ENCODE peak calls at places on chromosomes 2 and 18, in ten cellular contexts. P, W, B, E, T, G, U, X, Q and O are unnamed samples.

GRCh38 chr2:220347661-220348060 is 720.2 kb downstream of the SLC4A3 start:
- DNase-seq in P (no peak), W (no peak), B (no peak), E (no peak), T (no peak), G (no peak), U (no peak), X (no peak), Q (no peak), O (no peak)

GRCh38 chr2:103462101-103462500 is 700.3 kb downstream of the TMEM182 start:
- DNase-seq in P (no peak), W (no peak), B (no peak), E (no peak), T (no peak), G (no peak), U (no peak), X (no peak), Q (no peak), O (no peak)

GRCh38 chr18:8699126-8699525 is 6.2 kb upstream of the MTCL1 start:
- DNase-seq in P (no peak), W (no peak), B (no peak), E (no peak), T (no peak), G (no peak), U (no peak), X (no peak), Q (no peak), O (no peak)

GRCh38 chr18:62524443-62525200 is 1.8 kb downstream of the ZCCHC2 start:
- DNase-seq in P (peak; percentile 66), W (peak; percentile 93), B (peak; percentile 58), E (no peak), T (peak; percentile 79), G (no peak), U (no peak), X (no peak), Q (peak; percentile 75), O (peak; percentile 37)

GRCh38 chr2:76498387-76498786 is 787.7 kb upstream of the GCFC2 start:
- DNase-seq in P (no peak), W (no peak), B (no peak), E (no peak), T (no peak), G (no peak), U (no peak), X (no peak), Q (no peak), O (no peak)

GRCh38 chr2:56580242-56580641 is 396.5 kb downstream of the CCDC85A start:
- DNase-seq in P (no peak), W (no peak), B (no peak), E (no peak), T (no peak), G (no peak), U (no peak), X (no peak), Q (no peak), O (no peak)

GRCh38 chr2:218402911-218403411 is 3.3 kb downstream of the CTDSP1 start:
- DNase-seq in P (no peak), W (no peak), B (no peak), E (no peak), T (peak; percentile 66), G (no peak), U (no peak), X (no peak), Q (no peak), O (no peak)

GRCh38 chr2:9697904-9698303 is 67.1 kb upstream of the YWHAQ start:
- DNase-seq in P (no peak), W (no peak), B (no peak), E (no peak), T (no peak), G (no peak), U (no peak), X (no peak), Q (no peak), O (no peak)

GRCh38 chr18:10481831-10482230 is 27.4 kb downstream of the APCDD1 start:
- DNase-seq in P (no peak), W (peak; percentile 85), B (no peak), E (no peak), T (no peak), G (no peak), U (no peak), X (no peak), Q (peak; percentile 47), O (no peak)

GRCh38 chr2:186273953-186274352 is 212.1 kb upstream of the ZC3H15 start:
- DNase-seq in P (no peak), W (no peak), B (no peak), E (no peak), T (no peak), G (no peak), U (no peak), X (no peak), Q (no peak), O (no peak)

GRCh38 chr2:120675460-120676130 is 60.1 kb upstream of the GLI2 start:
- DNase-seq in P (peak; percentile 43), W (no peak), B (peak; percentile 59), E (peak; percentile 50), T (peak; percentile 66), G (no peak), U (no peak), X (no peak), Q (peak; percentile 83), O (peak; percentile 57)

GRCh38 chr2:173775440-173775839 is 189.7 kb downstream of the SP3 start:
- DNase-seq in P (no peak), W (no peak), B (no peak), E (no peak), T (no peak), G (no peak), U (no peak), X (no peak), Q (no peak), O (no peak)

GRCh38 chr2:241155936-241156335 is 5.7 kb downstream of the PPP1R7 start:
- DNase-seq in P (no peak), W (no peak), B (no peak), E (no peak), T (no peak), G (no peak), U (no peak), X (no peak), Q (no peak), O (no peak)

GRCh38 chr2:112904883-112905282 is 6.1 kb upstream of the IL37 start:
- DNase-seq in P (no peak), W (no peak), B (no peak), E (no peak), T (no peak), G (no peak), U (no peak), X (no peak), Q (no peak), O (no peak)
- TF ChIP-seq POLR2AphosphoS5 in P (no peak), W (no peak), B (no peak), E (no peak), T (no peak), G (no peak), U (no peak), X (no peak), Q (no peak), O (no peak)

GRCh38 chr2:28782423-28782822 is 28.2 kb upstream of the SPDYA start:
- DNase-seq in P (no peak), W (no peak), B (no peak), E (no peak), T (no peak), G (no peak), U (no peak), X (no peak), Q (no peak), O (no peak)
- TF ChIP-seq POLR2AphosphoS5 in P (no peak), W (peak; percentile 40), B (no peak), E (no peak), T (no peak), G (no peak), U (no peak), X (no peak), Q (no peak), O (no peak)

DNA sequence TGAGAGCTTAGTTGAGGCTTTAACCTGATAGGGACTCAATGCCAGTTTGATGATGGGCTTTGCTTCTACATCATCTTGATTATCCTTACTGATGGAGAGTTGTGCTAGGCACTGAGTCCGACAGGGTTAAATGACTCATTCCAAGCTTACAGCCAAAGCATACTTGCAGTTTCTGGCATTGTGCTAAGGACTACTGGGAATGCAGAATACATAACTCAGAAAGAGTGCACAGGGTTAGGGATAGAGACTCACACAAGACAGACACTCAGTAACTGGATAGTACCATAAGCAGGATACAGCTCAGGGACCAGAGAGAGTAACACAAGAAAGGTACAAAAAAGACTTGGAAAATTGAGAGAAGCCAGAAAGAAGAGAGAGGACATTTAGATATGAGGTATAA is 94.1 kb upstream of the SLC14A2 start:
- DNase-seq in P (no peak), W (no peak), B (no peak), E (no peak), T (no peak), G (no peak), U (no peak), X (no peak), Q (no peak), O (no peak)
- TF ChIP-seq POLR2AphosphoS5 in P (no peak), W (peak; percentile 55), B (no peak), E (no peak), T (no peak), G (no peak), U (no peak), X (no peak), Q (no peak), O (no peak)

GRCh38 chr2:231162036-231162345 is 36.4 kb upstream of the ARMC9 start:
- DNase-seq in P (peak; percentile 92), W (no peak), B (no peak), E (no peak), T (no peak), G (peak; percentile 81), U (no peak), X (no peak), Q (no peak), O (no peak)
- TF ChIP-seq POLR2AphosphoS5 in P (peak; percentile 56), W (peak; percentile 69), B (peak; percentile 45), E (no peak), T (peak; percentile 26), G (no peak), U (no peak), X (no peak), Q (no peak), O (no peak)

DNA sequence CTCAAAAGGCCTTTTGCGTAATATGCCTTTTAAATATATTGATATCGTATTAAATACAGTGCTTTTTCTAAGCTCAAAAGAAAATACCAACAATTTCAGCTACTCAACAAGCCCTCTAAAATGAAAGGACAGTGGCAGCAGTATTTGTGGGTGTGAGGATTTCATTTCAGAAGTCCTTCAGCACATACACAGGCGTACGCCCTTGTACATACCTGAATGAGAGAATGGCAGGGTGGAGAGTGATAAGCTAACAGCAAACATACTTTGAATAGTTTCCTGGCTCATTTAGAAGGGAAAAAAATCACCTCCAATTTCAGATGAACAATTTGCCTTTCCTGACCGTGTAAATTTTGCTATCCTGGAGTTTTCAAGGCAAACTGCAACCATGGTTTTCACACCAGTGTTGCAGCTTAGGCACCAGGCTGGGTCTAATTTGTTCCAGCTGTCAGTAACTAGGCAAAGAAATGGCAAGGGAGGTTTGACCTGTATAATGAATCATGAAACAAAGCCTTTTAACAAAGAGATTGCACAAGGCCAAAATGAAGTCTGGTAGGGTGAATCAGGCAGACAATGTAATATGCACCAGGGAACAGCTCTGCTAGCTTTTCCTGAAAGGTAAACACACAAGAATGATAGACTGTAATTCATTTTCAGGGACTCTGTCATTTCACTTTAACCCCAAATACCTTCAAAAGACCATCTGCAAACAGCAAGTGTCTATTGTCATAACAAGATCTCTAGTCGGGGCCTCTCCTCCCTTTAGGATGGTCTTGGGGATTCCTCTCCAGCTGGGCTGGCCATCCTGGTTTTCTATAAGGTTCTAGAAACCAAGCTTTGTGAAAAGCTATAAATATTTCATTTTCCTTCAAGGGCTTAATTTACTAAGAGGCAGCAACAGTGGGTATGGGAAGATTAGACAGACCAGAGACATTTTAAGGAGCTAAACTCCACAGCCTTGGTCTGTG is 11.5 kb downstream of the ANKRD29 start:
- DNase-seq in P (peak; percentile 51), W (no peak), B (peak; percentile 8), E (peak; percentile 66), T (no peak), G (no peak), U (no peak), X (no peak), Q (no peak), O (no peak)
- TF ChIP-seq POLR2AphosphoS5 in P (no peak), W (no peak), B (peak; percentile 8), E (no peak), T (no peak), G (no peak), U (no peak), X (no peak), Q (no peak), O (no peak)